ENCODE peak calls at places on chromosomes 16 and 17, in nine cellular contexts. One of them, this sample, is unnamed.

GRCh38 chr16:12271006-12271405 is 294.5 kb downstream of the SNX29 start:
- DNase-seq in activated T-cell treated with anti-CD3 and anti-CD28 coated beads, Interleukin-2, amount 50 U/mL, for 72 hours: no peak
- DNase-seq in stimulated activated CD4-positive, alpha-beta T cell treated with anti-CD3 and anti-CD28 coated beads, Interleukin-1b, Interleukin-23, amount 100 ng/mL, for 1 hour: no peak
- DNase-seq in activated effector memory CD4-positive, alpha-beta T cell treated with anti-CD3 and anti-CD28 coated beads, Interleukin-2, amount 50 U/mL, for 16 hours: no peak
- DNase-seq in PC-9: peak
- DNase-seq in Jurkat, Clone E6-1: peak
- DNase-seq in GM12891: no peak
- DNase-seq in RPMI7951: peak
- DNase-seq in stimulated activated CD8-positive, alpha-beta memory T cell treated with anti-CD3 and anti-CD28 coated beads, Interleukin-7, amount 100 ng/mL, for 24 hours: no peak
- DNase-seq in this sample: no peak

GRCh38 chr17:31310877-31311276 is 3.0 kb downstream of the EVI2B start:
- DNase-seq in activated T-cell treated with anti-CD3 and anti-CD28 coated beads, Interleukin-2, amount 50 U/mL, for 72 hours: peak
- DNase-seq in stimulated activated CD4-positive, alpha-beta T cell treated with anti-CD3 and anti-CD28 coated beads, Interleukin-1b, Interleukin-23, amount 100 ng/mL, for 1 hour: no peak
- DNase-seq in activated effector memory CD4-positive, alpha-beta T cell treated with anti-CD3 and anti-CD28 coated beads, Interleukin-2, amount 50 U/mL, for 16 hours: peak
- DNase-seq in PC-9: no peak
- DNase-seq in Jurkat, Clone E6-1: peak
- DNase-seq in GM12891: no peak
- DNase-seq in RPMI7951: no peak
- DNase-seq in stimulated activated CD8-positive, alpha-beta memory T cell treated with anti-CD3 and anti-CD28 coated beads, Interleukin-7, amount 100 ng/mL, for 24 hours: no peak
- DNase-seq in this sample: no peak

GRCh38 chr16:30666681-30667080 is 8.4 kb downstream of the FBRS start:
- DNase-seq in activated T-cell treated with anti-CD3 and anti-CD28 coated beads, Interleukin-2, amount 50 U/mL, for 72 hours: no peak
- DNase-seq in stimulated activated CD4-positive, alpha-beta T cell treated with anti-CD3 and anti-CD28 coated beads, Interleukin-1b, Interleukin-23, amount 100 ng/mL, for 1 hour: no peak
- DNase-seq in activated effector memory CD4-positive, alpha-beta T cell treated with anti-CD3 and anti-CD28 coated beads, Interleukin-2, amount 50 U/mL, for 16 hours: no peak
- DNase-seq in PC-9: no peak
- DNase-seq in Jurkat, Clone E6-1: no peak
- DNase-seq in GM12891: no peak
- DNase-seq in RPMI7951: no peak
- DNase-seq in stimulated activated CD8-positive, alpha-beta memory T cell treated with anti-CD3 and anti-CD28 coated beads, Interleukin-7, amount 100 ng/mL, for 24 hours: no peak
- DNase-seq in this sample: no peak

GRCh38 chr17:77881545-77881944 is 77.0 kb upstream of the TNRC6C start:
- DNase-seq in activated T-cell treated with anti-CD3 and anti-CD28 coated beads, Interleukin-2, amount 50 U/mL, for 72 hours: peak
- DNase-seq in stimulated activated CD4-positive, alpha-beta T cell treated with anti-CD3 and anti-CD28 coated beads, Interleukin-1b, Interleukin-23, amount 100 ng/mL, for 1 hour: peak
- DNase-seq in activated effector memory CD4-positive, alpha-beta T cell treated with anti-CD3 and anti-CD28 coated beads, Interleukin-2, amount 50 U/mL, for 16 hours: peak
- DNase-seq in PC-9: no peak
- DNase-seq in Jurkat, Clone E6-1: peak
- DNase-seq in GM12891: peak
- DNase-seq in RPMI7951: peak
- DNase-seq in stimulated activated CD8-positive, alpha-beta memory T cell treated with anti-CD3 and anti-CD28 coated beads, Interleukin-7, amount 100 ng/mL, for 24 hours: peak
- DNase-seq in this sample: peak

GRCh38 chr17:40452074-40452787 is 9.0 kb downstream of the IGFBP4 start:
- DNase-seq in activated T-cell treated with anti-CD3 and anti-CD28 coated beads, Interleukin-2, amount 50 U/mL, for 72 hours: no peak
- DNase-seq in stimulated activated CD4-positive, alpha-beta T cell treated with anti-CD3 and anti-CD28 coated beads, Interleukin-1b, Interleukin-23, amount 100 ng/mL, for 1 hour: no peak
- DNase-seq in activated effector memory CD4-positive, alpha-beta T cell treated with anti-CD3 and anti-CD28 coated beads, Interleukin-2, amount 50 U/mL, for 16 hours: no peak
- DNase-seq in PC-9: no peak
- DNase-seq in Jurkat, Clone E6-1: no peak
- DNase-seq in GM12891: no peak
- DNase-seq in RPMI7951: peak
- DNase-seq in stimulated activated CD8-positive, alpha-beta memory T cell treated with anti-CD3 and anti-CD28 coated beads, Interleukin-7, amount 100 ng/mL, for 24 hours: no peak
- DNase-seq in this sample: no peak

GRCh38 chr17:21297597-21297996 is 13.1 kb downstream of the MAP2K3 start:
- DNase-seq in activated T-cell treated with anti-CD3 and anti-CD28 coated beads, Interleukin-2, amount 50 U/mL, for 72 hours: no peak
- DNase-seq in stimulated activated CD4-positive, alpha-beta T cell treated with anti-CD3 and anti-CD28 coated beads, Interleukin-1b, Interleukin-23, amount 100 ng/mL, for 1 hour: no peak
- DNase-seq in activated effector memory CD4-positive, alpha-beta T cell treated with anti-CD3 and anti-CD28 coated beads, Interleukin-2, amount 50 U/mL, for 16 hours: no peak
- DNase-seq in PC-9: no peak
- DNase-seq in Jurkat, Clone E6-1: no peak
- DNase-seq in GM12891: no peak
- DNase-seq in RPMI7951: no peak
- DNase-seq in stimulated activated CD8-positive, alpha-beta memory T cell treated with anti-CD3 and anti-CD28 coated beads, Interleukin-7, amount 100 ng/mL, for 24 hours: no peak
- DNase-seq in this sample: no peak

GRCh38 chr16:73053379-73054130 is 5.6 kb upstream of the ZFHX3 start:
- DNase-seq in activated T-cell treated with anti-CD3 and anti-CD28 coated beads, Interleukin-2, amount 50 U/mL, for 72 hours: no peak
- DNase-seq in stimulated activated CD4-positive, alpha-beta T cell treated with anti-CD3 and anti-CD28 coated beads, Interleukin-1b, Interleukin-23, amount 100 ng/mL, for 1 hour: no peak
- DNase-seq in activated effector memory CD4-positive, alpha-beta T cell treated with anti-CD3 and anti-CD28 coated beads, Interleukin-2, amount 50 U/mL, for 16 hours: no peak
- DNase-seq in PC-9: peak
- DNase-seq in Jurkat, Clone E6-1: no peak
- DNase-seq in GM12891: no peak
- DNase-seq in RPMI7951: peak
- DNase-seq in stimulated activated CD8-positive, alpha-beta memory T cell treated with anti-CD3 and anti-CD28 coated beads, Interleukin-7, amount 100 ng/mL, for 24 hours: no peak
- DNase-seq in this sample: no peak

GRCh38 chr16:88445583-88445960 is 7.5 kb upstream of the ZFPM1 start:
- DNase-seq in activated T-cell treated with anti-CD3 and anti-CD28 coated beads, Interleukin-2, amount 50 U/mL, for 72 hours: no peak
- DNase-seq in stimulated activated CD4-positive, alpha-beta T cell treated with anti-CD3 and anti-CD28 coated beads, Interleukin-1b, Interleukin-23, amount 100 ng/mL, for 1 hour: no peak
- DNase-seq in activated effector memory CD4-positive, alpha-beta T cell treated with anti-CD3 and anti-CD28 coated beads, Interleukin-2, amount 50 U/mL, for 16 hours: no peak
- DNase-seq in PC-9: no peak
- DNase-seq in Jurkat, Clone E6-1: no peak
- DNase-seq in GM12891: no peak
- DNase-seq in RPMI7951: no peak
- DNase-seq in stimulated activated CD8-positive, alpha-beta memory T cell treated with anti-CD3 and anti-CD28 coated beads, Interleukin-7, amount 100 ng/mL, for 24 hours: no peak
- DNase-seq in this sample: no peak

GRCh38 chr17:7467498-7467897 is 11.9 kb downstream of the ZBTB4 start:
- DNase-seq in activated T-cell treated with anti-CD3 and anti-CD28 coated beads, Interleukin-2, amount 50 U/mL, for 72 hours: no peak
- DNase-seq in stimulated activated CD4-positive, alpha-beta T cell treated with anti-CD3 and anti-CD28 coated beads, Interleukin-1b, Interleukin-23, amount 100 ng/mL, for 1 hour: no peak
- DNase-seq in activated effector memory CD4-positive, alpha-beta T cell treated with anti-CD3 and anti-CD28 coated beads, Interleukin-2, amount 50 U/mL, for 16 hours: no peak
- DNase-seq in PC-9: no peak
- DNase-seq in Jurkat, Clone E6-1: no peak
- DNase-seq in GM12891: no peak
- DNase-seq in RPMI7951: no peak
- DNase-seq in stimulated activated CD8-positive, alpha-beta memory T cell treated with anti-CD3 and anti-CD28 coated beads, Interleukin-7, amount 100 ng/mL, for 24 hours: no peak
- DNase-seq in this sample: no peak

GRCh38 chr16:8751481-8752311 is 45.7 kb downstream of the TMEM186 start:
- DNase-seq in activated T-cell treated with anti-CD3 and anti-CD28 coated beads, Interleukin-2, amount 50 U/mL, for 72 hours: no peak
- DNase-seq in stimulated activated CD4-positive, alpha-beta T cell treated with anti-CD3 and anti-CD28 coated beads, Interleukin-1b, Interleukin-23, amount 100 ng/mL, for 1 hour: no peak
- DNase-seq in activated effector memory CD4-positive, alpha-beta T cell treated with anti-CD3 and anti-CD28 coated beads, Interleukin-2, amount 50 U/mL, for 16 hours: no peak
- DNase-seq in PC-9: peak
- DNase-seq in Jurkat, Clone E6-1: no peak
- DNase-seq in GM12891: no peak
- DNase-seq in RPMI7951: peak
- DNase-seq in stimulated activated CD8-positive, alpha-beta memory T cell treated with anti-CD3 and anti-CD28 coated beads, Interleukin-7, amount 100 ng/mL, for 24 hours: no peak
- DNase-seq in this sample: no peak